ENCODE peak calls at places on chromosomes 12 and 14, in nine cellular contexts. One of them, this sample, is unnamed. For H4K20me1 and H3K4me1, the result is how much of the 10 kb centered on the place peaks cover.

GRCh38 chr14:71150737-71151136 is 243.5 kb downstream of the PCNX1 start:
- DNase-seq in GM23248: no peak
- DNase-seq in PC-3: no peak
- DNase-seq in MM.1S: no peak
- DNase-seq in keratinocyte: no peak
- DNase-seq in fibroblast of lung: no peak
- DNase-seq in astrocyte: no peak
- DNase-seq in IMR-90: no peak
- DNase-seq in HepG2: no peak
- DNase-seq in this sample: no peak

GRCh38 chr12:125079943-125080645 is 14.9 kb downstream of the AACS start:
- DNase-seq in keratinocyte: peak
- DNase-seq in IMR-90: no peak
- DNase-seq in GM23248: peak
- DNase-seq in astrocyte: no peak
- DNase-seq in fibroblast of lung: no peak
- DNase-seq in PC-3: no peak
- DNase-seq in MM.1S: no peak
- DNase-seq in HepG2: no peak
- DNase-seq in this sample: no peak

GRCh38 chr12:4153343-4153892 is 120.1 kb upstream of the CCND2 start:
- DNase-seq in GM23248: no peak
- DNase-seq in keratinocyte: no peak
- DNase-seq in HepG2: no peak
- DNase-seq in fibroblast of lung: no peak
- DNase-seq in MM.1S: peak
- DNase-seq in PC-3: no peak
- DNase-seq in astrocyte: no peak
- DNase-seq in IMR-90: no peak
- DNase-seq in this sample: no peak

GRCh38 chr12:1911598-1912575 is 6.6 kb downstream of the CACNA2D4 start:
- DNase-seq in astrocyte: no peak
- DNase-seq in MM.1S: no peak
- DNase-seq in IMR-90: no peak
- DNase-seq in PC-3: no peak
- DNase-seq in fibroblast of lung: no peak
- DNase-seq in keratinocyte: no peak
- DNase-seq in HepG2: no peak
- DNase-seq in GM23248: no peak
- DNase-seq in this sample: no peak

GRCh38 chr12:32702470-32702869 is 23.4 kb downstream of the DNM1L start:
- DNase-seq in HepG2: no peak
- DNase-seq in MM.1S: no peak
- DNase-seq in IMR-90: no peak
- DNase-seq in GM23248: peak
- DNase-seq in PC-3: no peak
- DNase-seq in astrocyte: no peak
- DNase-seq in keratinocyte: no peak
- DNase-seq in fibroblast of lung: peak
- DNase-seq in this sample: peak

GRCh38 chr14:22887990-22888378 is 5.0 kb downstream of the REM2 start:
- DNase-seq in MM.1S: peak
- DNase-seq in HepG2: no peak
- DNase-seq in astrocyte: no peak
- DNase-seq in keratinocyte: no peak
- DNase-seq in PC-3: no peak
- DNase-seq in fibroblast of lung: no peak
- DNase-seq in GM23248: no peak
- DNase-seq in IMR-90: no peak
- DNase-seq in this sample: no peak

GRCh38 chr12:15179672-15180071 is 41.5 kb downstream of the RERG start:
- DNase-seq in MM.1S: no peak
- DNase-seq in IMR-90: no peak
- DNase-seq in astrocyte: no peak
- DNase-seq in keratinocyte: no peak
- DNase-seq in HepG2: no peak
- DNase-seq in PC-3: no peak
- DNase-seq in GM23248: no peak
- DNase-seq in fibroblast of lung: peak
- DNase-seq in this sample: no peak

GRCh38 chr12:25615119-25615518 is 62.0 kb upstream of the LMNTD1 start:
- DNase-seq in keratinocyte: no peak
- DNase-seq in GM23248: peak
- DNase-seq in HepG2: no peak
- DNase-seq in fibroblast of lung: peak
- DNase-seq in MM.1S: no peak
- DNase-seq in IMR-90: peak
- DNase-seq in PC-3: peak
- DNase-seq in astrocyte: peak
- DNase-seq in this sample: peak

GRCh38 chr14:73771848-73772705 is 57.9 kb upstream of the PNMA1 start:
- DNase-seq in IMR-90: peak
- DNase-seq in MM.1S: peak
- DNase-seq in keratinocyte: no peak
- DNase-seq in astrocyte: peak
- DNase-seq in GM23248: peak
- DNase-seq in PC-3: peak
- DNase-seq in HepG2: peak
- DNase-seq in fibroblast of lung: peak
- DNase-seq in this sample: peak

GRCh38 chr14:46048127-46048526 is 603.5 kb downstream of the RPL10L start:
- DNase-seq in IMR-90: peak
- DNase-seq in PC-3: peak
- DNase-seq in GM23248: peak
- DNase-seq in MM.1S: no peak
- DNase-seq in astrocyte: peak
- DNase-seq in fibroblast of lung: peak
- DNase-seq in HepG2: peak
- DNase-seq in keratinocyte: peak
- DNase-seq in this sample: peak

GRCh38 chr12:123956249-123956648 is 16.4 kb downstream of the CCDC92 start:
- DNase-seq in fibroblast of lung: no peak
- DNase-seq in GM23248: no peak
- DNase-seq in keratinocyte: no peak
- DNase-seq in HepG2: no peak
- DNase-seq in MM.1S: no peak
- DNase-seq in astrocyte: no peak
- DNase-seq in PC-3: no peak
- DNase-seq in IMR-90: no peak
- DNase-seq in this sample: no peak

GRCh38 chr14:58660407-58660806 is 22.6 kb downstream of the DACT1 start:
- DNase-seq in PC-3: no peak
- DNase-seq in keratinocyte: no peak
- DNase-seq in HepG2: no peak
- DNase-seq in astrocyte: no peak
- DNase-seq in GM23248: no peak
- DNase-seq in fibroblast of lung: no peak
- DNase-seq in IMR-90: no peak
- DNase-seq in MM.1S: no peak
- DNase-seq in this sample: no peak

GRCh38 chr14:105162374-105162979 is 6.1 kb downstream of the JAG2 start:
- DNase-seq in IMR-90: no peak
- DNase-seq in astrocyte: no peak
- DNase-seq in keratinocyte: no peak
- DNase-seq in MM.1S: no peak
- DNase-seq in GM23248: no peak
- DNase-seq in PC-3: peak
- DNase-seq in fibroblast of lung: no peak
- DNase-seq in HepG2: peak
- DNase-seq in this sample: no peak

GRCh38 chr14:61561144-61561543 is 134.2 kb upstream of the HIF1A start:
- DNase-seq in fibroblast of lung: peak
- DNase-seq in PC-3: peak
- DNase-seq in GM23248: peak
- DNase-seq in MM.1S: no peak
- DNase-seq in keratinocyte: no peak
- DNase-seq in HepG2: peak
- DNase-seq in astrocyte: peak
- DNase-seq in IMR-90: peak
- DNase-seq in this sample: no peak

DNA sequence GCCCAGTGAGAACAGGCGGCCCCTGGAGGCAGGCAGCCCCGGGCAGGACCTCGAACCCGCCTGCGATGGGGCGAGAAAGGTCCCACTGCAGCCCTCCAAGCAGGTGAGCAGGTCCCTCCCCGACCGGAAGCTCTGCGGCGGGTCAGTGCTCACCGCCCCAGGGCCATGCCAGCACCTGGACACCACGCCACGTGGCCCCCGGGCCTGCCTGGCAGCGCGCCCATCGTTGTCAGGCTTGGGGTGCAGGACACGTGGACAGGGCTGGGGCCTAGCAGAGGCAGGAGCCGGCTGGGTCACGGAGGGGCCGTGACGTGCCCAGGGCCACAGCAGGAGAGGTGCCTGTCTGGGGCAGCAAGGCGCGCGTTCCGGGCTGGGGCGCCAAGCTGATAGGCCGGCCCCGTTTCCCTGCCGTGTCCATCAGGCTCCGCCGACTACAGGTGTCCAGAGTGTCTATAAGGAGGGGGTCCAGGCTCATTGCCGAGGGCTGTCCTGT is 18.3 kb downstream of the FBRSL1 start:
- DNase-seq in PC-3: no peak
- DNase-seq in HepG2: no peak
- DNase-seq in IMR-90: no peak
- DNase-seq in fibroblast of lung: no peak
- DNase-seq in MM.1S: no peak
- DNase-seq in GM23248: no peak
- DNase-seq in keratinocyte: no peak
- DNase-seq in astrocyte: no peak
- DNase-seq in this sample: no peak
- H4K20me1 ChIP-seq in PC-3: under half
- H4K20me1 ChIP-seq in HepG2: under half
- H4K20me1 ChIP-seq in IMR-90: half or more
- H4K20me1 ChIP-seq in fibroblast of lung: under half
- H4K20me1 ChIP-seq in MM.1S: under half
- H4K20me1 ChIP-seq in GM23248: under half
- H4K20me1 ChIP-seq in keratinocyte: under half
- H4K20me1 ChIP-seq in astrocyte: half or more
- H4K20me1 ChIP-seq in this sample: under half

GRCh38 chr12:120620624-120621023 is 19.8 kb upstream of the CABP1 start:
- DNase-seq in astrocyte: no peak
- DNase-seq in HepG2: no peak
- DNase-seq in keratinocyte: peak
- DNase-seq in fibroblast of lung: no peak
- DNase-seq in PC-3: peak
- DNase-seq in IMR-90: no peak
- DNase-seq in MM.1S: no peak
- DNase-seq in GM23248: no peak
- DNase-seq in this sample: peak

GRCh38 chr12:120614873-120615272 is 25.6 kb upstream of the CABP1 start:
- DNase-seq in MM.1S: no peak
- DNase-seq in fibroblast of lung: no peak
- DNase-seq in keratinocyte: no peak
- DNase-seq in IMR-90: no peak
- DNase-seq in PC-3: no peak
- DNase-seq in GM23248: no peak
- DNase-seq in HepG2: no peak
- DNase-seq in astrocyte: no peak
- DNase-seq in this sample: no peak

DNA sequence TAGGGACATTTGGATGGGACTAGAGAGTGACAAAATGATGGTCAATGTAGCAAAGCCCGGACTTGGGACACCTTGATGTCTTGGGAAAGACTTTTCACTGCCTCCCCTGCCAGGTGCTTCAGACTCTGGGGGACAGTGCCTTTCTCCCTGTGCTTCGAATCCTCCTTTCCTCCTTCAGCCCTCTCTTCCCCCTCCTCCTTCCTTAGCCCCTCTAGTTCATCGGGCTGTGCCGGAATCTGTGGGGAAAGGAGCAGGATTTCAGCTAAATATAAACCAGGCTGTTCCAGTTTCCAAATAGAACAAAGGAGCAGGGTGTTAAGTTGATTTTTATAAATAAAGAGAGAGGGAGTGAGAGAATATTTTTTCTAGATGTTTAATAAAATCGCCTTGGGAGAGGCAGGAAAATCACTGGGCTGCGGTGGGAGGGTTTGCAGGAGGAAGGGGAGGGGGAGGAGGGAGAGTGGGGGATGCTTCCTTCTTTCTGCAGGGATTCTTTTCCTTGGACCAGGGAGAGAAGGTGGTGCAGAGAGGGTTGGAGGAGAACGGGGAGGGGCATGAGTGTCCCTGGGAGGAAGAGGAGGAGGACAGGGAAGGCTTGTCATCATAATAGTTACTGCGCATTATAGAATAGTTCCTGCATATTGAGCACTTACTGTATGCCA is 21.3 kb upstream of the CABP1 start:
- DNase-seq in GM23248: no peak
- DNase-seq in MM.1S: no peak
- DNase-seq in keratinocyte: no peak
- DNase-seq in fibroblast of lung: no peak
- DNase-seq in HepG2: no peak
- DNase-seq in IMR-90: no peak
- DNase-seq in PC-3: no peak
- DNase-seq in astrocyte: no peak
- DNase-seq in this sample: no peak
- H3K9ac ChIP-seq in GM23248: no peak
- H3K9ac ChIP-seq in MM.1S: no peak
- H3K9ac ChIP-seq in keratinocyte: no peak
- H3K9ac ChIP-seq in fibroblast of lung: no peak
- H3K9ac ChIP-seq in HepG2: no peak
- H3K9ac ChIP-seq in IMR-90: no peak
- H3K9ac ChIP-seq in PC-3: no peak
- H3K9ac ChIP-seq in astrocyte: no peak
- H3K9ac ChIP-seq in this sample: no peak

DNA sequence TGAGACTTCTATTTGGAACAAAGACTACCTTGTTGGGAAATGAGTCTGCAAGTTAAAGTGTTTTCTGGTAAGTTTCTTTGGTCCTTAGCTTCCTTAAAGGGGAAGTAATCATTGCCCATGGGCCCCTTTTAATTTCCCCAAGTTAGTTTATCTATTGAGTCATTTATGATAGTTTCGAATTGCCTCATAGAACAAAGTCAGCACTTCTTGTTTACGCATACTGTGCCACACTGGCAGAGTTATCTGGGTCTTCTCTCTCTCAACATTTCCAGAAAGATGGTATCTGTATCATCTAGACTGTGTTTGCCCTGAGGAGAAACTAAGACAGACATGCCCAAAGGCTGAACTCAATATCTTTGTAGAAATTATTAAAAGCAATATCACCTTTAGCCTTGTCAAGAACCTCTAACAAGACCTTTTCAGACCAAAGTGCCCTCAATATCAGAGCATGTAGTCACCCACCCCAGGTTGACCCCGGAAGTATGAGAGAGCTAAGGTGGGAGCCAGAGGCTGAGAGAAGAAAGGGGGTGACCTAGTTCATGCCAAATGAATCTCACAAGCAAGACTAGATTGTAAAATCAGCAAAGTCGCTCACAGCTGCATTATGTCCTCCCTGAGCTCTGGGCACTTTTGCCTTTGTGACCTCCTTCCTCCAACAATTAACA is 40.0 kb downstream of the GPR65 start:
- DNase-seq in MM.1S: no peak
- DNase-seq in astrocyte: no peak
- DNase-seq in keratinocyte: no peak
- DNase-seq in GM23248: no peak
- DNase-seq in PC-3: peak
- DNase-seq in fibroblast of lung: no peak
- DNase-seq in HepG2: peak
- DNase-seq in IMR-90: no peak
- DNase-seq in this sample: no peak
- H3K4me1 ChIP-seq in MM.1S: under half
- H3K4me1 ChIP-seq in astrocyte: under half
- H3K4me1 ChIP-seq in keratinocyte: under half
- H3K4me1 ChIP-seq in GM23248: under half
- H3K4me1 ChIP-seq in PC-3: under half
- H3K4me1 ChIP-seq in fibroblast of lung: under half
- H3K4me1 ChIP-seq in HepG2: half or more
- H3K4me1 ChIP-seq in IMR-90: under half
- H3K4me1 ChIP-seq in this sample: under half

GRCh38 chr14:54660712-54661111 is 93.8 kb downstream of the SAMD4A start:
- DNase-seq in astrocyte: no peak
- DNase-seq in PC-3: no peak
- DNase-seq in IMR-90: no peak
- DNase-seq in MM.1S: no peak
- DNase-seq in fibroblast of lung: no peak
- DNase-seq in HepG2: peak
- DNase-seq in GM23248: no peak
- DNase-seq in keratinocyte: no peak
- DNase-seq in this sample: no peak
- H4K20me1 ChIP-seq in astrocyte: under half
- H4K20me1 ChIP-seq in PC-3: under half
- H4K20me1 ChIP-seq in IMR-90: half or more
- H4K20me1 ChIP-seq in MM.1S: under half
- H4K20me1 ChIP-seq in fibroblast of lung: under half
- H4K20me1 ChIP-seq in HepG2: under half
- H4K20me1 ChIP-seq in GM23248: under half
- H4K20me1 ChIP-seq in keratinocyte: under half
- H4K20me1 ChIP-seq in this sample: under half

This sample was measured in mammary epithelial cell.